ENCODE peak calls at places on chromosomes 13 and 19, in five cellular contexts. One of them, this sample, is unnamed.
A peak's percentile ranks its signal among the peaks of the same experiment; 100 is the strongest.

GRCh38 chr19:43690444-43690843 is 20.5 kb upstream of the PLAUR start:
- DNase-seq in choroid plexus epithelial cell: no peak
- DNase-seq in prostate gland: no peak
- DNase-seq in AG10803: no peak
- DNase-seq in kidney: no peak
- DNase-seq in this sample: no peak

GRCh38 chr19:13788991-13789390 is 6.3 kb upstream of the ZSWIM4 start:
- DNase-seq in choroid plexus epithelial cell: peak; percentile 94
- DNase-seq in prostate gland: no peak
- DNase-seq in AG10803: peak; percentile 97
- DNase-seq in kidney: no peak
- DNase-seq in this sample: peak; percentile 88

GRCh38 chr13:43364210-43365041 is 341.0 kb downstream of the DNAJC15 start:
- DNase-seq in choroid plexus epithelial cell: peak; percentile 72
- DNase-seq in prostate gland: no peak
- DNase-seq in AG10803: peak; percentile 69
- DNase-seq in kidney: no peak
- DNase-seq in this sample: peak; percentile 63

GRCh38 chr19:47253467-47253881 is 2.9 kb upstream of the CCDC9 start:
- DNase-seq in choroid plexus epithelial cell: peak; percentile 89
- DNase-seq in prostate gland: no peak
- DNase-seq in AG10803: peak; percentile 87
- DNase-seq in kidney: no peak
- DNase-seq in this sample: peak; percentile 68

GRCh38 chr19:44816301-44816700 is 7.4 kb downstream of the BCAM start:
- DNase-seq in choroid plexus epithelial cell: no peak
- DNase-seq in prostate gland: no peak
- DNase-seq in AG10803: no peak
- DNase-seq in kidney: no peak
- DNase-seq in this sample: no peak

GRCh38 chr19:28831464-28831863 is 381.5 kb downstream of the UQCRFS1 start:
- DNase-seq in choroid plexus epithelial cell: no peak
- DNase-seq in prostate gland: no peak
- DNase-seq in AG10803: no peak
- DNase-seq in kidney: no peak
- DNase-seq in this sample: no peak

GRCh38 chr19:1618157-1619093 is 13.2 kb upstream of the UQCR11 start:
- DNase-seq in choroid plexus epithelial cell: peak; percentile 26
- DNase-seq in prostate gland: no peak
- DNase-seq in AG10803: peak; percentile 17
- DNase-seq in kidney: peak; percentile 63
- DNase-seq in this sample: peak; percentile 5

GRCh38 chr13:67574320-67575233 is 344.4 kb upstream of the PCDH9 start:
- DNase-seq in choroid plexus epithelial cell: peak; percentile 85
- DNase-seq in prostate gland: no peak
- DNase-seq in AG10803: peak; percentile 0
- DNase-seq in kidney: no peak
- DNase-seq in this sample: no peak

GRCh38 chr13:76638160-76638559 is 248.0 kb downstream of the KCTD12 start:
- DNase-seq in choroid plexus epithelial cell: no peak
- DNase-seq in prostate gland: no peak
- DNase-seq in AG10803: no peak
- DNase-seq in kidney: no peak
- DNase-seq in this sample: no peak

GRCh38 chr19:28731577-28731976 is 481.4 kb downstream of the UQCRFS1 start:
- DNase-seq in choroid plexus epithelial cell: no peak
- DNase-seq in prostate gland: no peak
- DNase-seq in AG10803: no peak
- DNase-seq in kidney: no peak
- DNase-seq in this sample: no peak

GRCh38 chr13:40585911-40586471 is 80.5 kb downstream of the FOXO1 start:
- DNase-seq in choroid plexus epithelial cell: no peak
- DNase-seq in prostate gland: no peak
- DNase-seq in AG10803: peak; percentile 4
- DNase-seq in kidney: no peak
- DNase-seq in this sample: peak; percentile 61

GRCh38 chr13:95641961-95642621 is 2.4 kb downstream of the DZIP1 start:
- DNase-seq in choroid plexus epithelial cell: peak; percentile 68
- DNase-seq in prostate gland: no peak
- DNase-seq in AG10803: peak; percentile 60
- DNase-seq in kidney: peak; percentile 86
- DNase-seq in this sample: peak; percentile 65

GRCh38 chr13:59633290-59633689 is 530.4 kb downstream of the DIAPH3 start:
- DNase-seq in choroid plexus epithelial cell: no peak
- DNase-seq in prostate gland: no peak
- DNase-seq in AG10803: no peak
- DNase-seq in kidney: no peak
- DNase-seq in this sample: no peak

GRCh38 chr19:10421240-10421948 is 1.1 kb downstream of the PDE4A start:
- DNase-seq in choroid plexus epithelial cell: no peak
- DNase-seq in prostate gland: no peak
- DNase-seq in AG10803: no peak
- DNase-seq in kidney: no peak
- DNase-seq in this sample: no peak

DNA sequence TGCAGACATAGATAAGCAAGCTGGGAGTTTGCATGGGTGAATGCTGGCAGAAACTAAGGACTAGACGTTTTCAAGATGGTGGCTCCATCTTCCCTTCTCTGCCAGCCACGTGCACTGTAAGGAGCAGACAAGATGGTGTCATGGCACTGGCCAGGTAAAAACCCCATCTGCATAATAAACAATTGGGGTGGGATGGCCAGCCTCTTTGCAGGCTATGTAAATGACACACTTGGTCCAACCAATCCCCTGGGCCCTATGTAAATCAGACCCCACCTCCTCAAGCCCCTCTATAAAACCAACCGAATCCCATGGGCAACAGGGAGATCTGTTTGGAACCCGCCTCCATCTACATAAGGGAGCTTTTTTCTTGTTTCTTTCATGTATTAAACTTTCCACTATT is 2.4 kb upstream of the OR7A5 start:
- DNase-seq in choroid plexus epithelial cell: no peak
- DNase-seq in prostate gland: no peak
- DNase-seq in AG10803: no peak
- DNase-seq in kidney: no peak
- DNase-seq in this sample: no peak
- H3K4me3 ChIP-seq in choroid plexus epithelial cell: no peak overlapping the region
- H3K4me3 ChIP-seq in prostate gland: no peak overlapping the region
- H3K4me3 ChIP-seq in AG10803: no peak overlapping the region
- H3K4me3 ChIP-seq in kidney: no peak overlapping the region
- H3K4me3 ChIP-seq in this sample: no peak overlapping the region

DNA sequence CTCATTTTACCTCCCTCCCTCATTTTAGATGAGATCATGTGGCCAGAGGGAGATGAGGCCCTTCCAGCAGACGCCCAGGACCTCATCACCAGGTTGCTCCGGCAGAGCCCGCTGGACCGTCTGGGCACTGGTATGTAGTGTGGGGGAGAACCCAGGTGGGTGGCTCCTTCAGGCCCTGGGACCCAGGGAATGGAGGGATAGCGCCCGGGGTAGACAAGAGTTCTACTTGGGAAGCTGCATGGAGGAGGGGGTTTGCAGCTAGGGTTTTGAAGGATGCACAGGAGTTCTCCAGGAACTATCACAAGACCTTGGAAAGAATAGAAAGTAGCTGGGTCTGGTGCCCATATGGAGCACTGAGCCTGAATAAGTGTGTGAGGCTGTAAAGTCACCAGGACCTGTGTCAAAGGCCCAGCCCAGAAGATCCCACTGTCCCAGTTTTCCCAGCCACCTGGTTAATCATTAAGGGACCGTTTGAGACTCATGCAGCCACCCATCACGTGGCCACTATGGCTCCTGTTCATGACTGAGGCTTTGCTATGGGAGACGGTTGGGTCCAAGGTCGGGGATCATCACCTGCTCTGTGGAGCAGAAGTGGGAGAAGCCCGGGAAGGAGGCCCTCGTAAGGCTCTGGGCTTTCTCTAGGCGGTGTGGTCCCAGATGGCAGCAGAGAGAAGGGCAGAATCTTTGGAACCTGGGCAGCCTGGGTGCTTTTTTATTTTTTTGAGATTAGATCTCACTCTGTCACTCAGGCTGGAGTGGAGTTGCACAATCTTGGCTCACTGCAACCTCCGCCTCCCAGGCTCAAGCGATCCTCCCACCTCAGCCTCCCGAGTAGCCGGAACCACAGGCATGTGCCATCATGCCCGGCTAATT is 17.0 kb upstream of the PIK3R2 start:
- DNase-seq in choroid plexus epithelial cell: no peak
- DNase-seq in prostate gland: no peak
- DNase-seq in AG10803: no peak
- DNase-seq in kidney: no peak
- DNase-seq in this sample: no peak
- TF ChIP-seq CTCF in choroid plexus epithelial cell: no peak
- TF ChIP-seq CTCF in prostate gland: no peak
- TF ChIP-seq CTCF in AG10803: no peak
- TF ChIP-seq CTCF in kidney: no peak
- TF ChIP-seq CTCF in this sample: no peak

GRCh38 chr13:34847751-34848150 is 94.3 kb upstream of the NBEA start:
- DNase-seq in choroid plexus epithelial cell: no peak
- DNase-seq in prostate gland: no peak
- DNase-seq in AG10803: no peak
- DNase-seq in kidney: no peak
- DNase-seq in this sample: no peak
- H3K4me3 ChIP-seq in choroid plexus epithelial cell: no peak overlapping the region
- H3K4me3 ChIP-seq in prostate gland: no peak overlapping the region
- H3K4me3 ChIP-seq in AG10803: no peak overlapping the region
- H3K4me3 ChIP-seq in kidney: no peak overlapping the region
- H3K4me3 ChIP-seq in this sample: no peak overlapping the region

DNA sequence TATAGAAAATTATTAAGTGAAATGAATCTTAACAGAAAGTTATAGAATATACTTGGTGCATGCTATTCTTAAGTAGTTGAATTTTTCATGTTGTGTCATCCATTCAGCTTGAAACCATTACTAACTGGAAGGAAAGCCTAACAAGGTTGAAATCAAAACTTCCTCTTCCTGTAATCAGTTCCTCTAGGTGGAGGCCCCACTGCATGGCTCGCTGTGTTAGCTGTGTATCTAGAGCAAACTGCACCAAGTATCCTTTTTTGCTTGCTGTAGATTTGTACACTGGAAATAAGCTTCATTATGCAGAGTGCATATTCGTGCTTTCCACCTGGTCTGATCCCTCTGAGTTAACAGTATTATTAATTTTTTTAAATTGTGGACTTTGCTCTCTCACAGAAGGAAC is 1146.1 kb downstream of the EFNB2 start:
- DNase-seq in choroid plexus epithelial cell: no peak
- DNase-seq in prostate gland: no peak
- DNase-seq in AG10803: no peak
- DNase-seq in kidney: no peak
- DNase-seq in this sample: no peak
- TF ChIP-seq CTCF in choroid plexus epithelial cell: no peak
- TF ChIP-seq CTCF in prostate gland: no peak
- TF ChIP-seq CTCF in AG10803: no peak
- TF ChIP-seq CTCF in kidney: no peak
- TF ChIP-seq CTCF in this sample: no peak

GRCh38 chr13:113608246-113608635 is 23.7 kb downstream of the TFDP1 start:
- DNase-seq in choroid plexus epithelial cell: peak; percentile 30
- DNase-seq in prostate gland: no peak
- DNase-seq in AG10803: no peak
- DNase-seq in kidney: no peak
- DNase-seq in this sample: no peak

GRCh38 chr13:113608967-113609533 is 24.5 kb downstream of the TFDP1 start:
- DNase-seq in choroid plexus epithelial cell: no peak
- DNase-seq in prostate gland: no peak
- DNase-seq in AG10803: no peak
- DNase-seq in kidney: no peak
- DNase-seq in this sample: no peak

GRCh38 chr13:113607056-113607455 is 22.5 kb downstream of the TFDP1 start:
- DNase-seq in choroid plexus epithelial cell: no peak
- DNase-seq in prostate gland: no peak
- DNase-seq in AG10803: no peak
- DNase-seq in kidney: no peak
- DNase-seq in this sample: no peak

GRCh38 chr13:113605866-113606438 is 21.4 kb downstream of the TFDP1 start:
- DNase-seq in choroid plexus epithelial cell: no peak
- DNase-seq in prostate gland: no peak
- DNase-seq in AG10803: no peak
- DNase-seq in kidney: no peak
- DNase-seq in this sample: no peak

DNA sequence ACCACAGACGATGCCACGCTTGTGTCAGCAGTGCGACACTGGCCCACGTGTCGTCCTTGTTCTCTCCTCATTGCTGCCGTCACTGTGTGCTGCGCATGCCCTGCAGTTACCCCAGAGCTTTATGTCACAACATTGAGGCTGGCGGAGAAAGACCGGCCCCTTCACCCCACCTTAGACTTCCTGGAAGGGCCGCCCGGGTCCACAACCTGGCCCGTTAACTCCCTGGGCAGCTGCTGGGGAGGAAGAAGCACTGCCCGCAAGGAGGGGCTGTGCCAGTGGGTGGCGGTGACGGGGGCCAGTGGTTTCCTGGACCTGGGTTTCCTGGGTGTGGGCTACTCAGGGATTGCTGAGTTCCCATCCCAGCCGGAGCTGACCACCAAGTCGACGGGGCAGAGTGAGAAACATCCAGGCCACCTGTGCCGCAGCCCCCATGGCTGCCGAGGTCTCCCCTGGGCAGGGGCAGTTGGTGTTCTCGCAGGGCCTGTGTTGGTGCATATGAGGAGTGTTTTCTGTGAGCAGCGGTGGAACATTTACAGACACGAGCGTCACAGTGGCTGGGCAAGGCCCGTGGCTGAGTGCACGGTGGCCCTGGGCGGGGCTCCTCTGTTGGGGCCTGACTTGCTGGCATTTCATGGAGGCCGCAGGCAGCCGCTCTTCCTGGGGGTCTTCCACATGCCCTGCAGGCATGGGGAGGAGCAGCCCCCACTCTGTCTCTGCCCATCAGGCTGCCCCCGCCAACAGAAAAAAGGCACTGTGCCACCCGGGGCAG is 23.1 kb downstream of the TFDP1 start:
- DNase-seq in choroid plexus epithelial cell: no peak
- DNase-seq in prostate gland: no peak
- DNase-seq in AG10803: no peak
- DNase-seq in kidney: peak; percentile 87
- DNase-seq in this sample: no peak
- H3K4me3 ChIP-seq in choroid plexus epithelial cell: no peak overlapping the region
- H3K4me3 ChIP-seq in prostate gland: no peak overlapping the region
- H3K4me3 ChIP-seq in AG10803: no peak overlapping the region
- H3K4me3 ChIP-seq in kidney: no peak overlapping the region
- H3K4me3 ChIP-seq in this sample: no peak overlapping the region